ENCODE peak calls at places on chromosome 21, in six cellular contexts. W is right atrium auricular region; Z is NT2/D1; K is CD8-positive, alpha-beta T cell; L is HCT116; D is tibial artery. Y is an unnamed sample. For H3K4me1 and H3K9me3, the result is how much of the 10 kb centered on the place peaks cover.

GRCh38 chr21:41054206-41054605 is 113.8 kb upstream of the BACE2 start:
- DNase-seq in W (no peak), Z (no peak), K (no peak), L (no peak), D (no peak), Y (no peak)

GRCh38 chr21:15543473-15543872 is 186.3 kb upstream of the USP25 start:
- DNase-seq in W (no peak), Z (no peak), K (no peak), L (no peak), D (no peak), Y (no peak)

GRCh38 chr21:36854391-36854790 is 112.1 kb downstream of the HLCS start:
- DNase-seq in W (no peak), Z (peak), K (no peak), L (no peak), D (no peak), Y (peak)

GRCh38 chr21:36663033-36663855 is 35.7 kb upstream of the SIM2 start:
- DNase-seq in W (no peak), Z (no peak), K (no peak), L (no peak), D (no peak), Y (no peak)

GRCh38 chr21:23574932-23575331 is 2032.3 kb downstream of the MRPL39 start:
- DNase-seq in W (no peak), Z (no peak), K (no peak), L (no peak), D (no peak), Y (no peak)

GRCh38 chr21:27693376-27693775 is 726.5 kb upstream of the ADAMTS5 start:
- DNase-seq in W (no peak), Z (no peak), K (no peak), L (no peak), D (no peak), Y (no peak)

GRCh38 chr21:31665397-31665796 is 5.9 kb downstream of the SOD1 start:
- DNase-seq in W (no peak), Z (no peak), K (no peak), L (no peak), D (no peak), Y (no peak)

GRCh38 chr21:14591882-14592281 is 45.8 kb upstream of the SAMSN1 start:
- DNase-seq in W (peak), Z (no peak), K (no peak), L (no peak), D (no peak), Y (no peak)

GRCh38 chr21:10425856-10426255 is 95.5 kb upstream of the TPTE start:
- DNase-seq in W (no peak), Z (no peak), K (no peak), L (no peak), D (no peak), Y (no peak)

GRCh38 chr21:30354308-30355005 is 6.1 kb upstream of the KRTAP23-1 start:
- DNase-seq in W (no peak), Z (no peak), K (no peak), L (no peak), D (no peak), Y (no peak)

GRCh38 chr21:35420658-35421057 is 371.6 kb upstream of the RUNX1 start:
- DNase-seq in W (no peak), Z (no peak), K (no peak), L (no peak), D (no peak), Y (no peak)

GRCh38 chr21:35716886-35717285 is 343.4 kb downstream of the SETD4 start:
- DNase-seq in W (no peak), Z (no peak), K (no peak), L (no peak), D (no peak), Y (no peak)

GRCh38 chr21:32772281-32773047 is 909 bp upstream of the PAXBP1 start:
- DNase-seq in W (peak), Z (no peak), K (no peak), L (no peak), D (no peak), Y (no peak)

GRCh38 chr21:15250384-15250783 is 185.6 kb upstream of the NRIP1 start:
- DNase-seq in W (no peak), Z (no peak), K (no peak), L (no peak), D (no peak), Y (no peak)

GRCh38 chr21:46159841-46160562 is 4.6 kb upstream of the FTCD start:
- DNase-seq in W (no peak), Z (no peak), K (peak), L (no peak), D (peak), Y (no peak)

GRCh38 chr21:36966846-36967657 is 583 bp upstream of the HLCS start:
- DNase-seq in W (no peak), Z (no peak), K (no peak), L (no peak), D (no peak), Y (no peak)

GRCh38 chr21:24840287-24840686 is 767.0 kb downstream of the MRPL39 start:
- DNase-seq in W (no peak), Z (no peak), K (no peak), L (no peak), D (no peak), Y (no peak)

GRCh38 chr21:27819299-27819698 is 852.4 kb upstream of the ADAMTS5 start:
- DNase-seq in W (no peak), Z (no peak), K (no peak), L (no peak), D (no peak), Y (no peak)

GRCh38 chr21:29346281-29346680 is 47.6 kb downstream of the BACH1 start:
- DNase-seq in W (no peak), Z (no peak), K (no peak), L (no peak), D (no peak), Y (no peak)
- H3K4me1 ChIP-seq in W (under half), Z (under half), K (under half), L (under half), D (under half), Y (under half)

GRCh38 chr21:22136770-22137169 is 1138.6 kb downstream of the NCAM2 start:
- DNase-seq in W (no peak), Z (no peak), K (no peak), L (no peak), D (no peak), Y (no peak)

GRCh38 chr21:22138297-22139016 is 1140.2 kb downstream of the NCAM2 start:
- DNase-seq in W (no peak), Z (no peak), K (no peak), L (no peak), D (no peak), Y (no peak)
- H3K9me3 ChIP-seq in W (under half), Z (under half), K (under half), L (under half), D (under half), Y (under half)

GRCh38 chr21:42117229-42118048 is 46.3 kb downstream of the UMODL1 start:
- DNase-seq in W (peak), Z (peak), K (peak), L (peak), D (peak), Y (peak)
- H3K4me3 ChIP-seq in W (peak), Z (no peak), K (no peak), L (peak), D (no peak), Y (no peak)

GRCh38 chr21:45111703-45112102 is 37.3 kb downstream of the ADARB1 start:
- DNase-seq in W (no peak), Z (no peak), K (no peak), L (no peak), D (no peak), Y (no peak)
- H3K4me1 ChIP-seq in W (under half), Z (under half), K (under half), L (under half), D (half or more), Y (under half)

GRCh38 chr21:33997432-33997831 is 75.9 kb upstream of the MRPS6 start:
- DNase-seq in W (no peak), Z (no peak), K (no peak), L (no peak), D (no peak), Y (no peak)

GRCh38 chr21:33994373-33994772 is 78.8 kb upstream of the ATP5PO start:
- DNase-seq in W (no peak), Z (no peak), K (no peak), L (no peak), D (no peak), Y (no peak)

GRCh38 chr21:33993286-33994231 is 78.0 kb upstream of the ATP5PO start:
- DNase-seq in W (no peak), Z (no peak), K (no peak), L (no peak), D (no peak), Y (no peak)

GRCh38 chr21:33998809-33999208 is 74.6 kb upstream of the MRPS6 start:
- DNase-seq in W (no peak), Z (no peak), K (no peak), L (no peak), D (no peak), Y (no peak)

DNA sequence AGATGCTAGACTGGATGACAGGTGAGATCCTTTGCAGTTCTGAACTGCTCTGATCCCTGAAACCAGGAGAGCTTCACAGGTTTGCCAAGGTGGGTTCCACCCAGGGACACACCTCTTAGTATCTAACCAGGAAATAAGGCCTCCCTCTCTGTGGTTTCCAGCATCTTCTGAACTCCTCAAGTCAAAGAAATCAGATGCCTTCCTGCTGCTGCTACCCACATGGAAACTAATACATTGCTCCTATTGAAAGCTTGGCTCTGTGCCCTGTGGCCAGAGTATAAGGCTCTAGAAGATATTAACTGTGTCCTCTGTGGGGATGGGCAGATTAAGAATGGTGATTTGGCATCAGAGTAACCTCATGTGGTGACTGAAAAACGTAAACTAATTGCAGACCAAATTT is 75.0 kb upstream of the MRPS6 start:
- DNase-seq in W (no peak), Z (no peak), K (no peak), L (no peak), D (no peak), Y (no peak)
- H3K9me3 ChIP-seq in W (under half), Z (under half), K (under half), L (under half), D (under half), Y (under half)

GRCh38 chr21:44494956-44495355 is 39.6 kb downstream of the LRRC3 start:
- DNase-seq in W (no peak), Z (no peak), K (no peak), L (no peak), D (no peak), Y (no peak)

GRCh38 chr21:44495641-44496040 is 40.3 kb downstream of the LRRC3 start:
- DNase-seq in W (no peak), Z (no peak), K (no peak), L (no peak), D (no peak), Y (no peak)

GRCh38 chr21:44497641-44498243 is 42.3 kb downstream of the KRTAP10-1 start:
- DNase-seq in W (no peak), Z (no peak), K (no peak), L (no peak), D (no peak), Y (no peak)

GRCh38 chr21:44496900-44497550 is 41.7 kb downstream of the LRRC3 start:
- DNase-seq in W (no peak), Z (no peak), K (no peak), L (no peak), D (no peak), Y (no peak)

GRCh38 chr21:44496196-44496899 is 41.0 kb downstream of the LRRC3 start:
- DNase-seq in W (no peak), Z (no peak), K (no peak), L (no peak), D (no peak), Y (no peak)
- H3K4me3 ChIP-seq in W (no peak), Z (no peak), K (no peak), L (no peak), D (no peak), Y (no peak)